ENCODE peak calls at places on chromosome 2, in ten cellular contexts. I is osteoblast, D is brain microvascular endothelial cell, C is left ventricle myocardium inferior, O is thyroid gland, G is lower lobe of right lung, R is heart left ventricle, Y is astrocyte of the cerebellum, A is stomach, T is choroid plexus epithelial cell. Z is an unnamed sample.

GRCh38 chr2:230713331-230714121 is 884 bp downstream of the CAB39 start:
- DNase-seq in T (no peak), R (peak; percentile 41), I (peak; percentile 85), G (peak; percentile 71), A (peak; percentile 79), O (no peak), D (no peak), Y (no peak), C (peak; percentile 34), Z (peak; percentile 28)

GRCh38 chr2:79832540-79833234 is 319.8 kb downstream of the CTNNA2 start:
- DNase-seq in R (no peak), Y (no peak), A (no peak), G (no peak), I (no peak), C (no peak), O (no peak), T (no peak), D (no peak), Z (peak; percentile 38)

GRCh38 chr2:26364669-26365068 is 18.1 kb upstream of the ADGRF3 start:
- DNase-seq in T (no peak), C (no peak), Y (no peak), R (no peak), D (no peak), A (no peak), G (no peak), I (no peak), O (no peak), Z (no peak)

GRCh38 chr2:80987466-80987865 is 682.9 kb upstream of the LRRTM1 start:
- DNase-seq in R (no peak), A (no peak), D (no peak), T (no peak), G (no peak), C (no peak), O (no peak), I (no peak), Y (no peak), Z (no peak)

GRCh38 chr2:21220930-21221329 is 97.2 kb downstream of the TDRD15 start:
- DNase-seq in D (no peak), I (no peak), G (no peak), Y (no peak), C (no peak), R (no peak), O (no peak), A (peak; percentile 25), T (peak; percentile 11), Z (no peak)

GRCh38 chr2:19811186-19811585 is 90.6 kb downstream of the TTC32 start:
- DNase-seq in R (no peak), D (no peak), I (no peak), Y (no peak), G (no peak), A (no peak), C (no peak), O (no peak), T (no peak), Z (no peak)

GRCh38 chr2:148978026-148978685 is 60.3 kb upstream of the LYPD6B start:
- DNase-seq in I (no peak), C (no peak), G (no peak), T (no peak), O (peak; percentile 58), R (no peak), Y (no peak), D (no peak), A (no peak), Z (no peak)

GRCh38 chr2:230010501-230010900 is 58.2 kb downstream of the SLC16A14 start:
- DNase-seq in O (no peak), A (no peak), C (no peak), Y (no peak), T (peak; percentile 14), R (no peak), D (no peak), G (no peak), I (no peak), Z (no peak)

GRCh38 chr2:174535757-174536703 is 49.2 kb upstream of the GPR155 start:
- DNase-seq in Y (no peak), I (no peak), O (no peak), A (no peak), R (no peak), G (no peak), C (no peak), T (no peak), D (no peak), Z (no peak)

GRCh38 chr2:38345323-38346038 is 31.6 kb downstream of the ATL2 start:
- DNase-seq in T (no peak), Y (no peak), O (no peak), G (no peak), C (no peak), A (no peak), R (no peak), I (no peak), D (no peak), Z (no peak)

GRCh38 chr2:20615466-20616241 is 35.2 kb downstream of the HS1BP3 start:
- DNase-seq in A (peak; percentile 25), C (peak; percentile 68), T (no peak), R (peak; percentile 61), I (peak; percentile 37), G (peak; percentile 44), Y (no peak), O (peak; percentile 16), D (no peak), Z (no peak)

GRCh38 chr2:165513479-165513878 is 44.0 kb downstream of the CSRNP3 start:
- DNase-seq in C (no peak), R (no peak), D (no peak), Y (no peak), T (no peak), I (peak; percentile 46), O (no peak), A (no peak), G (no peak), Z (no peak)

GRCh38 chr2:16727256-16727655 is 61.6 kb upstream of the CYRIA start:
- DNase-seq in C (no peak), I (peak; percentile 35), D (peak; percentile 4), G (no peak), Y (no peak), A (peak; percentile 44), R (no peak), O (no peak), T (peak; percentile 57), Z (no peak)
- TF ChIP-seq CTCF in C (no peak), I (peak; percentile 30), D (peak; percentile 47), G (no peak), Y (peak; percentile 32), A (no peak), R (peak; percentile 14), O (peak; percentile 28), T (peak; percentile 57), Z (peak; percentile 5)

GRCh38 chr2:206442516-206442853 is 847 bp upstream of the ADAM23 start:
- DNase-seq in I (no peak), C (no peak), Y (no peak), O (no peak), T (no peak), A (no peak), R (no peak), G (no peak), D (no peak), Z (no peak)
- H3K4me3 ChIP-seq in I (peak overlapping the region; percentile 57), C (peak overlapping the region; percentile 77), Y (peak overlapping the region; percentile 49), O (no peak overlapping the region), T (peak overlapping the region; percentile 57), A (peak overlapping the region; percentile 46), R (peak overlapping the region; percentile 43), G (peak overlapping the region; percentile 29), D (peak overlapping the region; percentile 62), Z (peak overlapping the region; percentile 55)

DNA sequence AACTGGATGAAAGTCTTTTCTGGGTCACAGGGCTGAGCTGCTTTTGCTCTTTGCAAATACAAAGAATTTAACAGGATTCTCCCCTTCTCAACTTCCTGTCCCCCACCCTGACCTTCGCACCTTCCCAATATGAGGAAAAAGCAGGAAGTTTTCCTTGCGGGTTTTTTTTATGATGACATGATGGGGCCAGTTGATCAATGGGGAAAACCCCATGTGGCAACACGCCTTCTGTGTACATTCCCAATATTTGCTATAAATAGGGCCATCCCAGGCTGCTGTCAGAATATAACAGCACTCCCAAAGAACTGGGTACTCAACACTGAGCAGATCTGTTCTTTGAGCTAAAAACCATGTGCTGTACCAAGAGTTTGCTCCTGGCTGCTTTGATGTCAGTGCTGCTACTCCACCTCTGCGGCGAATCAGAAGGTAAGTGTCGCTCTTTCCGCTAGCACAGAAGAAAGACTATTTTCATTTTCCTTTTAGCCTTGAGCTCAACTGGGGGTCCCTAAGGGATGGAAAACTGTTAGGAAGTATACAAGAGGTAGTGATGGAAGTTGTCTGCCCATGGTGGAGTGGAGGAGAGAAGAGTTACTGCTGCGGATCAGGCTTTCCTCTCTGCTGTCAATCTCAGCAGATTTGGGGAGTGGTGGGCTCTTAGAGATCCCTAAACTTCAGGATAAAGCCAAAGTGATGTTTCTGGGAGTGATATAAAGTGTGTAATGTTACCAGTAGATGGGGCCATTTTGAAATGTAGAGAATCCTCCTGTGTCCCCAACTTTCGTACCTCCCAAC is at the start of gene CCL20:
- DNase-seq in I (no peak), G (no peak), Y (no peak), O (no peak), C (no peak), R (no peak), A (no peak), T (no peak), D (no peak), Z (no peak)
- TF ChIP-seq CTCF in I (no peak), G (no peak), Y (no peak), O (no peak), C (no peak), R (no peak), A (no peak), T (no peak), D (no peak), Z (no peak)

GRCh38 chr2:70523996-70524965 is 29.3 kb downstream of the TGFA start:
- DNase-seq in A (peak; percentile 81), G (peak; percentile 77), I (peak; percentile 93), C (peak; percentile 16), D (peak; percentile 7), Y (peak; percentile 26), T (no peak), R (no peak), O (peak; percentile 96), Z (peak; percentile 93)

GRCh38 chr2:70522627-70523026 is 31.0 kb downstream of the TGFA start:
- DNase-seq in A (no peak), Y (no peak), T (no peak), D (no peak), I (no peak), C (no peak), G (no peak), O (no peak), R (no peak), Z (no peak)

GRCh38 chr2:70523672-70523995 is 30.0 kb downstream of the TGFA start:
- DNase-seq in R (no peak), G (no peak), I (no peak), T (no peak), Y (no peak), C (no peak), D (no peak), A (no peak), O (no peak), Z (no peak)

GRCh38 chr2:70526126-70526525 is 27.5 kb downstream of the TGFA start:
- DNase-seq in I (no peak), Y (no peak), A (no peak), T (no peak), C (no peak), G (no peak), O (no peak), D (no peak), R (no peak), Z (no peak)

DNA sequence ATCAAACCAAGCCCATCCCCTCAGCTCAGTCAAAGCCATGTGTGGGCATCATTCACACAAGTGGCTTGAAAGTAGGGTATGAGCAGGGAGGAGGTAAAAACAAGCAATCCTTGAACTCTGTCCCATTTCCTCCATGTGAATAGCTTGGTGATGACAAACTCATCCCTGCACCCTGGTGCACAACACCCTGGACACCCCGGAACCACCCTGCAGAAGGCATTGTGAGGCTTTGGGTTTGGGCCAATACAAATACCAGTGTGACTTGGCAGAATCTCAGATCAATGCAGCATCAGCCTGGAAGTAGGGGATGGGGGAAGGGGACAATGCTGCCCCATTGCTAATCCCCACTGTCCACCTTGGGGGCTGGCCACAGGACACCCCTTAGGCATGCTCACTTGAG is 28.6 kb downstream of the TGFA start:
- DNase-seq in D (no peak), R (no peak), G (no peak), A (peak; percentile 53), O (peak; percentile 62), C (no peak), T (no peak), Y (no peak), I (peak; percentile 78), Z (peak; percentile 55)
- H3K4me3 ChIP-seq in D (no peak overlapping the region), R (no peak overlapping the region), G (no peak overlapping the region), A (no peak overlapping the region), O (no peak overlapping the region), C (no peak overlapping the region), T (no peak overlapping the region), Y (no peak overlapping the region), I (peak overlapping the region; percentile 0), Z (no peak overlapping the region)

Z was measured in AG10803.